ENCODE peak calls at places on chromosomes 12 and 14, in four cellular contexts. One of them, this sample, is unnamed. For H3K4me1, the result is how much of the 10 kb centered on the place peaks cover.

GRCh38 chr12:62803756-62804155 is 131.2 kb downstream of the PPM1H start:
- DNase-seq in thyroid gland: no peak
- DNase-seq in transverse colon: no peak
- DNase-seq in ovary: no peak
- DNase-seq in this sample: no peak

GRCh38 chr14:77375164-77375950 is 1.5 kb downstream of the TMED8 start:
- DNase-seq in ovary: no peak
- DNase-seq in transverse colon: no peak
- DNase-seq in thyroid gland: no peak
- DNase-seq in this sample: no peak

GRCh38 chr12:15584366-15585041 is 204.7 kb downstream of the EPS8 start:
- DNase-seq in thyroid gland: peak
- DNase-seq in transverse colon: no peak
- DNase-seq in ovary: no peak
- DNase-seq in this sample: peak

GRCh38 chr12:102010265-102010994 is 51.4 kb downstream of the WASHC3 start:
- DNase-seq in ovary: no peak
- DNase-seq in thyroid gland: no peak
- DNase-seq in transverse colon: peak
- DNase-seq in this sample: no peak

GRCh38 chr14:31806249-31806648 is 245.0 kb downstream of the NUBPL start:
- DNase-seq in transverse colon: no peak
- DNase-seq in thyroid gland: no peak
- DNase-seq in ovary: no peak
- DNase-seq in this sample: no peak

GRCh38 chr12:28872654-28873268 is 276.3 kb upstream of the FAR2 start:
- DNase-seq in thyroid gland: peak
- DNase-seq in ovary: no peak
- DNase-seq in transverse colon: peak
- DNase-seq in this sample: no peak

GRCh38 chr14:100675664-100676063 is 51.0 kb upstream of the DLK1 start:
- DNase-seq in transverse colon: no peak
- DNase-seq in ovary: no peak
- DNase-seq in thyroid gland: no peak
- DNase-seq in this sample: no peak

GRCh38 chr14:66652736-66653135 is 144.8 kb downstream of the GPHN start:
- DNase-seq in thyroid gland: no peak
- DNase-seq in transverse colon: no peak
- DNase-seq in ovary: no peak
- DNase-seq in this sample: no peak

GRCh38 chr12:92701441-92701840 is 1.3 kb upstream of the PLEKHG7 start:
- DNase-seq in thyroid gland: no peak
- DNase-seq in ovary: no peak
- DNase-seq in transverse colon: no peak
- DNase-seq in this sample: no peak

GRCh38 chr14:72075649-72076334 is 143.6 kb downstream of the RGS6 start:
- DNase-seq in transverse colon: no peak
- DNase-seq in thyroid gland: no peak
- DNase-seq in ovary: no peak
- DNase-seq in this sample: no peak

GRCh38 chr12:103503546-103504480 is 8.0 kb upstream of the C12orf42 start:
- DNase-seq in transverse colon: peak
- DNase-seq in ovary: no peak
- DNase-seq in thyroid gland: peak
- DNase-seq in this sample: no peak

GRCh38 chr12:121334513-121335343 is 17.5 kb downstream of the ANAPC5 start:
- DNase-seq in ovary: no peak
- DNase-seq in transverse colon: no peak
- DNase-seq in thyroid gland: no peak
- DNase-seq in this sample: peak
- TF ChIP-seq POLR2A in ovary: no peak
- TF ChIP-seq POLR2A in transverse colon: no peak
- TF ChIP-seq POLR2A in thyroid gland: no peak
- TF ChIP-seq POLR2A in this sample: no peak

GRCh38 chr12:24379038-24379437 is 429.6 kb upstream of the SOX5 start:
- DNase-seq in thyroid gland: no peak
- DNase-seq in transverse colon: no peak
- DNase-seq in ovary: no peak
- DNase-seq in this sample: no peak
- H3K4me1 ChIP-seq in thyroid gland: under half
- H3K4me1 ChIP-seq in transverse colon: under half
- H3K4me1 ChIP-seq in ovary: under half
- H3K4me1 ChIP-seq in this sample: under half

GRCh38 chr14:95318870-95319311 is 817 bp downstream of the CLMN start:
- DNase-seq in transverse colon: no peak
- DNase-seq in thyroid gland: peak
- DNase-seq in ovary: no peak
- DNase-seq in this sample: no peak
- H3K27ac ChIP-seq in transverse colon: peak
- H3K27ac ChIP-seq in thyroid gland: peak
- H3K27ac ChIP-seq in ovary: peak
- H3K27ac ChIP-seq in this sample: peak

DNA sequence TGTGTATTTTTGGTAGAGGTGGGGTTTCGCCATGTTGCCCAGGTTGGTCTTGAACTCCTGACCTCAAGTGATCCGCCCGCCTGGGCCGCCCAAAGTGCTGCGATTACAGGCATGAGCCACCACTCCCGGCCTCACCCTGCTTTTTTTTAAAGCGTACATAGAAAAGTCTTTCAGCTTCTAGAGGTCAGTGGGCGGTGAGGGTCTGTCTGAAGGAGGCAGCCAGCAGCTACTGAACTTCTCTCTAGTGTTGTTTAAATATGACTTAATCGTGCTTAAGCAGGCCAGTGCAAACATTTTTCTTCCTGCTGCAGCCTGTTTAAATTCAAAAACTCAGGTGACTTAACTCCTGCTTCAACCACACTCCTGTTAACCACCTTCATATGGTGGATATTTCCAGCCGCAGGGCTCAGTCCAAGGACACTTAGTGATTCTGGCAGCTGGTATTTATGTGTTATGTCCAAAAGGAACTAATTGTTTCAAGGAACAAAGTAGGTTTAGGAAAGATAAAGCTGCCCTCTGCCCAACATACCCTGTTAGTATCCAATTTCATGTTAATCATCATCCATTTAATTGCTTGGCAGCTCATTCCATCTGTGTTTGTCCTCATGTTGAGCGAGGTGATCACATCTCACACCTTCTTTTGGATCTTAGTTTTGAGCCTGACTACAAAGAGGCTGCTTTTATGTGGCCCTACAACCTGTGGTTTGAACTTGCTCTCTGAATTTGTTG is 2.0 kb downstream of the PRKAB1 start:
- DNase-seq in transverse colon: peak
- DNase-seq in ovary: no peak
- DNase-seq in thyroid gland: no peak
- DNase-seq in this sample: peak
- TF ChIP-seq POLR2A in transverse colon: peak
- TF ChIP-seq POLR2A in ovary: no peak
- TF ChIP-seq POLR2A in thyroid gland: no peak
- TF ChIP-seq POLR2A in this sample: no peak

DNA sequence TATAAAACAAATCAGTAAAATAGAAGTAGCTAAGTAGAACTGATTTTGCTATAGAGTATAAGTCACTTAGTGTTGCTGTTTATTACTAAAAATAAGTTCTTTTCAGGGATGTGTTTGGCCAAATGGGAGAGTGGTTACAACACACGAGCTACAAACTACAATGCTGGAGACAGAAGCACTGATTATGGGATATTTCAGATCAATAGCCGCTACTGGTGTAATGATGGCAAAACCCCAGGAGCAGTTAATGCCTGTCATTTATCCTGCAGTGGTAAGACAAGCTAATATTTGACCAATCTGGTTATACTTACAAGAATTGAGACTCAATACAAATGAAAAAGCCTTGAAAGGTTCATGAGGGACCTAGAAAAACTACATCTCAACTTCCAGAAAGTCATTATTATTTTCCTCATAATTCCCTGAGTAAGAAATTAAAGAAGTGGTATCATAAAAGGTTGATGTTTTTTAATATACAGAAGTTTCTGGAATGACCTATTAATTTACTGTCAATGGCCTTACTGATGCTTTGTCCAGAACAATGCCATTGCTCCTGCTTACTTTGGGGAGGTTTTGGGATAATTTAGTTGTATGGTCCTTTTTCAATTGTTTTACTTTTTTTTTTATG is 1.9 kb downstream of the LYZ start:
- DNase-seq in thyroid gland: no peak
- DNase-seq in ovary: no peak
- DNase-seq in transverse colon: no peak
- DNase-seq in this sample: no peak
- H3K4me1 ChIP-seq in thyroid gland: under half
- H3K4me1 ChIP-seq in ovary: under half
- H3K4me1 ChIP-seq in transverse colon: under half
- H3K4me1 ChIP-seq in this sample: under half

GRCh38 chr12:64670039-64670438 is 59.7 kb downstream of the RASSF3 start:
- DNase-seq in ovary: no peak
- DNase-seq in transverse colon: no peak
- DNase-seq in thyroid gland: no peak
- DNase-seq in this sample: no peak

GRCh38 chr12:64672925-64673409 is 62.7 kb downstream of the RASSF3 start:
- DNase-seq in transverse colon: peak
- DNase-seq in ovary: peak
- DNase-seq in thyroid gland: peak
- DNase-seq in this sample: no peak

GRCh38 chr12:64671682-64672081 is 61.4 kb downstream of the RASSF3 start:
- DNase-seq in thyroid gland: no peak
- DNase-seq in transverse colon: no peak
- DNase-seq in ovary: no peak
- DNase-seq in this sample: no peak

GRCh38 chr12:64669270-64669842 is 59.1 kb downstream of the RASSF3 start:
- DNase-seq in thyroid gland: peak
- DNase-seq in ovary: peak
- DNase-seq in transverse colon: peak
- DNase-seq in this sample: no peak

DNA sequence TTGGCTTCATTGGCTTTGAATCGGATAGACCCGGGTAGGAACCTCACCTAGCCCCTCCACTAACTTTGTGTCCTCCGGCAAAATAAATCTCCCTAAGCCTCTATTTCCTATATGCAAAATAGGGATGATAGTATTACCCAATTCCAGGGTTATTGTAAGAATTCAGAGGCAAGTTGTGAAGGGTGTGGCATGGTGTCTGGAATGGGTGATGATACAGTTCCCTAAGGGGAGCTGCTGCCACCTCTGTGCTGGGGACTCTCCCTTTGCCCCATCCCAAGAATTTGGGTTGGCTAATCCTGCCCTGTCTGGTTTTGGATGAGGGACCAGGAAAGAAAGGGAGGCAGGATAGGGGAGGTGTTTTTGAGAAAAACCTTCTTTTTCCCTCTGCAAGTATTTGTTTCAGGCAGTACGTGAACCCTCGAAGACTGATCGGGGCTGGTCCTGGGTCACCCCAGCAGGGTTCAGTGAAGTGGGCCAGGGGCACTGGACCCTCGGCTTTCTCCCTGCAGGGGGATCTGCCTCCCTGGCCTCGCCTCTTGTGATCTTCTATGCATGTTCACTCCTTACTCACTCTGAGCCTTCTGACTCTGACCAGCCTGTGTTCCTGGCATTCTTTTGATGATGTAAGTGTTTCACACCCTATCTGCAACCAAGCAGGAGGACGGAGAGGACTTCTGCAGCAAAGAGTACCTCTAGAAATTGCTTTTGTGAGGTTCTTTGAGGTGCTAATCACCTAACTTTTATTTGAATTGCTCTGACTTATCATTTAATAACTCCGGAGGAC is 60.8 kb downstream of the RASSF3 start:
- DNase-seq in thyroid gland: no peak
- DNase-seq in transverse colon: peak
- DNase-seq in ovary: no peak
- DNase-seq in this sample: no peak
- H3K27ac ChIP-seq in thyroid gland: peak
- H3K27ac ChIP-seq in transverse colon: peak
- H3K27ac ChIP-seq in ovary: no peak
- H3K27ac ChIP-seq in this sample: peak